ENCODE peak calls at places on chromosome 5, in six cellular contexts. One of them, this sample, is unnamed.

GRCh38 chr5:96595300-96596090 is 66.7 kb upstream of the CAST start:
- DNase-seq in NCI-H2029: no peak
- DNase-seq in lung: no peak
- DNase-seq in ELR: peak; percentile 64
- DNase-seq in nephron progenitor cell: no peak
- DNase-seq in iris pigment epithelial cell: no peak
- DNase-seq in this sample: no peak

GRCh38 chr5:174187001-174187400 is 141.5 kb downstream of the NSG2 start:
- DNase-seq in iris pigment epithelial cell: no peak
- DNase-seq in lung: no peak
- DNase-seq in ELR: no peak
- DNase-seq in nephron progenitor cell: no peak
- DNase-seq in NCI-H2029: no peak
- DNase-seq in this sample: no peak

GRCh38 chr5:54234304-54234938 is 76.0 kb downstream of the ARL15 start:
- DNase-seq in nephron progenitor cell: no peak
- DNase-seq in ELR: peak; percentile 72
- DNase-seq in iris pigment epithelial cell: peak; percentile 69
- DNase-seq in lung: no peak
- DNase-seq in NCI-H2029: peak; percentile 27
- DNase-seq in this sample: no peak

GRCh38 chr5:20601678-20602100 is 613.7 kb upstream of the CDH18 start:
- DNase-seq in iris pigment epithelial cell: peak; percentile 60
- DNase-seq in ELR: peak; percentile 12
- DNase-seq in lung: no peak
- DNase-seq in NCI-H2029: no peak
- DNase-seq in nephron progenitor cell: no peak
- DNase-seq in this sample: no peak

GRCh38 chr5:58437661-58438060 is 22.2 kb downstream of the PLK2 start:
- DNase-seq in iris pigment epithelial cell: no peak
- DNase-seq in NCI-H2029: no peak
- DNase-seq in ELR: no peak
- DNase-seq in lung: no peak
- DNase-seq in nephron progenitor cell: no peak
- DNase-seq in this sample: no peak

GRCh38 chr5:90528704-90529233 is 615 bp downstream of the LYSMD3 start:
- DNase-seq in nephron progenitor cell: no peak
- DNase-seq in lung: no peak
- DNase-seq in NCI-H2029: no peak
- DNase-seq in iris pigment epithelial cell: peak; percentile 23
- DNase-seq in ELR: peak; percentile 33
- DNase-seq in this sample: no peak

GRCh38 chr5:33170414-33170813 is 270.4 kb upstream of the TARS1 start:
- DNase-seq in iris pigment epithelial cell: no peak
- DNase-seq in nephron progenitor cell: no peak
- DNase-seq in NCI-H2029: no peak
- DNase-seq in lung: no peak
- DNase-seq in ELR: peak; percentile 21
- DNase-seq in this sample: no peak

GRCh38 chr5:2383678-2384025 is 367.8 kb downstream of the IRX2 start:
- DNase-seq in lung: no peak
- DNase-seq in nephron progenitor cell: no peak
- DNase-seq in ELR: no peak
- DNase-seq in NCI-H2029: no peak
- DNase-seq in iris pigment epithelial cell: no peak
- DNase-seq in this sample: no peak

GRCh38 chr5:74945561-74946165 is 79.5 kb upstream of the FAM169A start:
- DNase-seq in iris pigment epithelial cell: no peak
- DNase-seq in nephron progenitor cell: no peak
- DNase-seq in NCI-H2029: no peak
- DNase-seq in lung: no peak
- DNase-seq in ELR: no peak
- DNase-seq in this sample: no peak

GRCh38 chr5:123813937-123814624 is 302.1 kb downstream of the CSNK1G3 start:
- DNase-seq in nephron progenitor cell: no peak
- DNase-seq in iris pigment epithelial cell: peak; percentile 39
- DNase-seq in ELR: peak; percentile 81
- DNase-seq in lung: no peak
- DNase-seq in NCI-H2029: peak; percentile 88
- DNase-seq in this sample: no peak

GRCh38 chr5:27038476-27038875 is at the start of gene CDH9:
- DNase-seq in nephron progenitor cell: peak; percentile 5
- DNase-seq in NCI-H2029: no peak
- DNase-seq in iris pigment epithelial cell: no peak
- DNase-seq in ELR: peak; percentile 11
- DNase-seq in lung: no peak
- DNase-seq in this sample: no peak

This sample was measured in T-helper 17 cell.